ENCODE peak calls at places on chromosomes 4 and X, in eight cellular contexts. One of them, this sample, is unnamed.

GRCh38 chr4:41287005-41287404 is 30.3 kb downstream of the UCHL1 start:
- DNase-seq in GM13977: no peak
- DNase-seq in thyroid gland: no peak
- DNase-seq in cardiac muscle cell: no peak
- DNase-seq in IMR-90: peak; percentile 48
- DNase-seq in A549: no peak
- DNase-seq in tibial artery: no peak
- DNase-seq in GM10248: no peak
- DNase-seq in this sample: no peak

GRCh38 chrX:153727108-153727931 is 2.7 kb downstream of the ABCD1 start:
- DNase-seq in IMR-90: no peak
- DNase-seq in tibial artery: peak; percentile 90
- DNase-seq in A549: no peak
- DNase-seq in GM13977: peak; percentile 27
- DNase-seq in cardiac muscle cell: peak; percentile 33
- DNase-seq in thyroid gland: peak; percentile 79
- DNase-seq in GM10248: no peak
- DNase-seq in this sample: no peak

GRCh38 chrX:107154787-107155620 is 36.4 kb upstream of the RBM41 start:
- DNase-seq in A549: peak; percentile 21
- DNase-seq in thyroid gland: no peak
- DNase-seq in cardiac muscle cell: no peak
- DNase-seq in GM10248: peak; percentile 3
- DNase-seq in GM13977: no peak
- DNase-seq in tibial artery: no peak
- DNase-seq in IMR-90: peak; percentile 9
- DNase-seq in this sample: no peak

GRCh38 chr4:87679449-87680169 is 29.5 kb downstream of the DMP1 start:
- DNase-seq in tibial artery: no peak
- DNase-seq in GM10248: peak; percentile 22
- DNase-seq in thyroid gland: peak; percentile 26
- DNase-seq in GM13977: peak; percentile 27
- DNase-seq in cardiac muscle cell: peak; percentile 84
- DNase-seq in IMR-90: peak; percentile 58
- DNase-seq in A549: peak; percentile 8
- DNase-seq in this sample: peak; percentile 37

GRCh38 chr4:6200011-6200921 is at the start of gene JAKMIP1:
- DNase-seq in thyroid gland: peak; percentile 85
- DNase-seq in GM13977: peak; percentile 98
- DNase-seq in IMR-90: peak; percentile 46
- DNase-seq in GM10248: peak; percentile 97
- DNase-seq in cardiac muscle cell: peak; percentile 71
- DNase-seq in tibial artery: peak; percentile 44
- DNase-seq in A549: peak; percentile 55
- DNase-seq in this sample: peak; percentile 93

GRCh38 chr4:178612725-178613124 is 1170.5 kb upstream of the AGA start:
- DNase-seq in IMR-90: no peak
- DNase-seq in GM10248: no peak
- DNase-seq in GM13977: no peak
- DNase-seq in cardiac muscle cell: no peak
- DNase-seq in thyroid gland: no peak
- DNase-seq in A549: no peak
- DNase-seq in tibial artery: no peak
- DNase-seq in this sample: no peak

GRCh38 chr4:150960079-150960478 is 55.0 kb downstream of the LRBA start:
- DNase-seq in cardiac muscle cell: peak; percentile 49
- DNase-seq in IMR-90: peak; percentile 37
- DNase-seq in GM13977: no peak
- DNase-seq in tibial artery: no peak
- DNase-seq in GM10248: no peak
- DNase-seq in A549: peak; percentile 10
- DNase-seq in thyroid gland: no peak
- DNase-seq in this sample: no peak

GRCh38 chr4:150725957-150726523 is 144.1 kb downstream of the MAB21L2 start:
- DNase-seq in IMR-90: no peak
- DNase-seq in tibial artery: no peak
- DNase-seq in GM13977: no peak
- DNase-seq in thyroid gland: no peak
- DNase-seq in A549: no peak
- DNase-seq in cardiac muscle cell: no peak
- DNase-seq in GM10248: no peak
- DNase-seq in this sample: no peak

GRCh38 chr4:38803833-38804653 is 548 bp downstream of the TLR1 start:
- DNase-seq in tibial artery: no peak
- DNase-seq in cardiac muscle cell: peak; percentile 31
- DNase-seq in thyroid gland: no peak
- DNase-seq in A549: no peak
- DNase-seq in GM10248: peak; percentile 57
- DNase-seq in GM13977: peak; percentile 52
- DNase-seq in IMR-90: no peak
- DNase-seq in this sample: no peak

GRCh38 chr4:90002406-90003040 is 107.9 kb downstream of the MMRN1 start:
- DNase-seq in thyroid gland: no peak
- DNase-seq in IMR-90: no peak
- DNase-seq in tibial artery: no peak
- DNase-seq in GM10248: no peak
- DNase-seq in GM13977: no peak
- DNase-seq in A549: no peak
- DNase-seq in cardiac muscle cell: no peak
- DNase-seq in this sample: no peak

GRCh38 chrX:136779346-136779781 is 1.4 kb downstream of the ARHGEF6 start:
- DNase-seq in tibial artery: no peak
- DNase-seq in GM13977: no peak
- DNase-seq in GM10248: no peak
- DNase-seq in IMR-90: no peak
- DNase-seq in A549: no peak
- DNase-seq in thyroid gland: no peak
- DNase-seq in cardiac muscle cell: no peak
- DNase-seq in this sample: no peak

GRCh38 chr4:59597536-59598232 is 1602.4 kb upstream of the ADGRL3 start:
- DNase-seq in cardiac muscle cell: no peak
- DNase-seq in A549: no peak
- DNase-seq in IMR-90: no peak
- DNase-seq in GM13977: no peak
- DNase-seq in thyroid gland: no peak
- DNase-seq in tibial artery: no peak
- DNase-seq in GM10248: no peak
- DNase-seq in this sample: no peak

GRCh38 chrX:129737921-129738320 is 858 bp upstream of the XPNPEP2 start:
- DNase-seq in thyroid gland: no peak
- DNase-seq in A549: no peak
- DNase-seq in GM10248: no peak
- DNase-seq in tibial artery: no peak
- DNase-seq in IMR-90: peak; percentile 65
- DNase-seq in GM13977: no peak
- DNase-seq in cardiac muscle cell: peak; percentile 44
- DNase-seq in this sample: no peak

GRCh38 chrX:132776486-132777210 is 181.8 kb downstream of the HS6ST2 start:
- DNase-seq in GM10248: no peak
- DNase-seq in IMR-90: no peak
- DNase-seq in A549: no peak
- DNase-seq in thyroid gland: no peak
- DNase-seq in GM13977: no peak
- DNase-seq in cardiac muscle cell: no peak
- DNase-seq in tibial artery: no peak
- DNase-seq in this sample: no peak

GRCh38 chr4:151690164-151690856 is 70.5 kb downstream of the GATB start:
- DNase-seq in cardiac muscle cell: peak; percentile 80
- DNase-seq in IMR-90: peak; percentile 74
- DNase-seq in GM13977: no peak
- DNase-seq in thyroid gland: peak; percentile 38
- DNase-seq in GM10248: no peak
- DNase-seq in A549: no peak
- DNase-seq in tibial artery: no peak
- DNase-seq in this sample: no peak

GRCh38 chrX:1178580-1179057 is 33.8 kb downstream of the CRLF2 start:
- DNase-seq in IMR-90: no peak
- DNase-seq in cardiac muscle cell: no peak
- DNase-seq in GM13977: no peak
- DNase-seq in GM10248: no peak
- DNase-seq in tibial artery: no peak
- DNase-seq in A549: no peak
- DNase-seq in thyroid gland: no peak
- DNase-seq in this sample: no peak

GRCh38 chr4:158016511-158016910 is 156.3 kb downstream of the GASK1B start:
- DNase-seq in cardiac muscle cell: peak; percentile 79
- DNase-seq in GM13977: no peak
- DNase-seq in GM10248: no peak
- DNase-seq in thyroid gland: no peak
- DNase-seq in IMR-90: peak; percentile 56
- DNase-seq in tibial artery: no peak
- DNase-seq in A549: no peak
- DNase-seq in this sample: no peak

GRCh38 chr4:20284990-20285389 is 33.3 kb downstream of the SLIT2 start:
- DNase-seq in tibial artery: no peak
- DNase-seq in cardiac muscle cell: peak; percentile 28
- DNase-seq in GM13977: no peak
- DNase-seq in GM10248: no peak
- DNase-seq in IMR-90: peak; percentile 77
- DNase-seq in A549: no peak
- DNase-seq in thyroid gland: no peak
- DNase-seq in this sample: no peak

GRCh38 chrX:69137911-69138310 is 27.3 kb downstream of the PJA1 start:
- DNase-seq in GM13977: no peak
- DNase-seq in IMR-90: no peak
- DNase-seq in thyroid gland: peak; percentile 27
- DNase-seq in GM10248: no peak
- DNase-seq in tibial artery: no peak
- DNase-seq in cardiac muscle cell: peak; percentile 45
- DNase-seq in A549: no peak
- DNase-seq in this sample: no peak

GRCh38 chr4:112589207-112589606 is 47.5 kb downstream of the ZGRF1 start:
- DNase-seq in GM10248: no peak
- DNase-seq in A549: no peak
- DNase-seq in thyroid gland: no peak
- DNase-seq in cardiac muscle cell: peak; percentile 21
- DNase-seq in IMR-90: peak; percentile 23
- DNase-seq in GM13977: no peak
- DNase-seq in tibial artery: no peak
- DNase-seq in this sample: no peak

GRCh38 chrX:115142057-115142456 is 47.2 kb upstream of the RBMXL3 start:
- DNase-seq in IMR-90: no peak
- DNase-seq in tibial artery: no peak
- DNase-seq in GM13977: no peak
- DNase-seq in cardiac muscle cell: no peak
- DNase-seq in A549: no peak
- DNase-seq in GM10248: no peak
- DNase-seq in thyroid gland: no peak
- DNase-seq in this sample: no peak

DNA sequence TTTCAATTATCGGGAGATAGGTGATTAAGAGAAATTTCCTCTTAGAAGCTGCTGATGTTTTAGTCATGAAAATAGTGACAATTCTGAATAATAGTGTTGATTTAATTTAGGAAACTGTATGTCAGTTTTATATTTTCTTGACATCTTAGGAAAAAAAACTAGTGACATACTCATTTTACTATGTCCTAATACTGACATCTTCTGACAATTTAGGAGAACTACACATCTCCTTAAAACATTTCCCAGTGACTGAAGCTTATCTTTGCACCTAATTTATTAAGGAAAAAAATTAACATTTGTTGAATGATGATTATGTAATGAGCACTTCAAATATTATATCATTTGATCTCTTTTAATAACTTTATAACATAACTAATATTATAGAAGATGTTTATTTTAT is 42.0 kb upstream of the RBMXL3 start:
- DNase-seq in GM13977: peak; percentile 7
- DNase-seq in IMR-90: peak; percentile 40
- DNase-seq in A549: peak; percentile 6
- DNase-seq in tibial artery: no peak
- DNase-seq in cardiac muscle cell: peak; percentile 28
- DNase-seq in GM10248: peak; percentile 3
- DNase-seq in thyroid gland: no peak
- DNase-seq in this sample: no peak
- TF ChIP-seq CTCF in GM13977: peak; percentile 34
- TF ChIP-seq CTCF in IMR-90: peak; percentile 62
- TF ChIP-seq CTCF in A549: peak; percentile 47
- TF ChIP-seq CTCF in tibial artery: no peak
- TF ChIP-seq CTCF in cardiac muscle cell: peak; percentile 35
- TF ChIP-seq CTCF in GM10248: peak; percentile 15
- TF ChIP-seq CTCF in thyroid gland: no peak
- TF ChIP-seq CTCF in this sample: peak; percentile 63

GRCh38 chr4:26857278-26858034 is 3.2 kb upstream of the STIM2 start:
- DNase-seq in tibial artery: peak; percentile 94
- DNase-seq in cardiac muscle cell: peak; percentile 93
- DNase-seq in GM13977: peak; percentile 91
- DNase-seq in IMR-90: peak; percentile 84
- DNase-seq in A549: peak; percentile 47
- DNase-seq in GM10248: peak; percentile 92
- DNase-seq in thyroid gland: peak; percentile 92
- DNase-seq in this sample: peak; percentile 89
- TF ChIP-seq CTCF in tibial artery: peak; percentile 18
- TF ChIP-seq CTCF in cardiac muscle cell: no peak
- TF ChIP-seq CTCF in GM13977: no peak
- TF ChIP-seq CTCF in IMR-90: no peak
- TF ChIP-seq CTCF in A549: no peak
- TF ChIP-seq CTCF in GM10248: peak; percentile 3
- TF ChIP-seq CTCF in thyroid gland: no peak
- TF ChIP-seq CTCF in this sample: no peak

GRCh38 chrX:135295238-135295943 is 13.9 kb upstream of the ETDC start:
- DNase-seq in thyroid gland: peak; percentile 34
- DNase-seq in GM13977: peak; percentile 46
- DNase-seq in GM10248: peak; percentile 62
- DNase-seq in tibial artery: peak; percentile 63
- DNase-seq in A549: no peak
- DNase-seq in IMR-90: peak; percentile 39
- DNase-seq in cardiac muscle cell: peak; percentile 55
- DNase-seq in this sample: peak; percentile 26
- TF ChIP-seq CTCF in thyroid gland: no peak
- TF ChIP-seq CTCF in GM13977: peak; percentile 24
- TF ChIP-seq CTCF in GM10248: peak; percentile 20
- TF ChIP-seq CTCF in tibial artery: no peak
- TF ChIP-seq CTCF in A549: no peak
- TF ChIP-seq CTCF in IMR-90: peak; percentile 9
- TF ChIP-seq CTCF in cardiac muscle cell: peak; percentile 43
- TF ChIP-seq CTCF in this sample: peak; percentile 35

GRCh38 chrX:44036336-44036735 is 63.1 kb upstream of the NDP start:
- DNase-seq in thyroid gland: no peak
- DNase-seq in GM13977: no peak
- DNase-seq in tibial artery: no peak
- DNase-seq in cardiac muscle cell: peak; percentile 79
- DNase-seq in IMR-90: peak; percentile 55
- DNase-seq in GM10248: no peak
- DNase-seq in A549: no peak
- DNase-seq in this sample: no peak

GRCh38 chrX:44035576-44035975 is 62.4 kb upstream of the NDP start:
- DNase-seq in cardiac muscle cell: peak; percentile 20
- DNase-seq in IMR-90: no peak
- DNase-seq in thyroid gland: no peak
- DNase-seq in GM13977: no peak
- DNase-seq in tibial artery: no peak
- DNase-seq in GM10248: no peak
- DNase-seq in A549: no peak
- DNase-seq in this sample: no peak

DNA sequence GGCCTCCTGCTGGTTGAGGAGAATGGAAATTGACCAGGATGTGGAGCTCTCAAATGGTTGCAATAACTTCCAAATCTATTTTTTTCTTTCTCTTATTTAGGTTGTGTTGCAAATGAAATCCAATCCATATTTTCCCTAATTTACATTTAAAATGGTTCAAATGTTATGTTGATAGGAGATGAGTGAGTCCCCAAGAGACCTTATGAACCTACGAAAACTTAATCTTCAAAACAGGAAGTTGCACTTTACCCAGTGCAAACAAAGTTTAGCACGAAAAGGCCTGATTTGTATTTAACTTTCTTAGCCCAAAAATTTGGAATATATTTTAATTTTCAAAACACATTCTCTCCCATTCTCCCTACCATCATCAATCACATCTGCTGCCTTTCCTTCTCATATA is 59.3 kb upstream of the NDP start:
- DNase-seq in A549: no peak
- DNase-seq in GM13977: no peak
- DNase-seq in thyroid gland: no peak
- DNase-seq in GM10248: no peak
- DNase-seq in IMR-90: no peak
- DNase-seq in tibial artery: no peak
- DNase-seq in cardiac muscle cell: no peak
- DNase-seq in this sample: no peak
- TF ChIP-seq CTCF in A549: no peak
- TF ChIP-seq CTCF in GM13977: no peak
- TF ChIP-seq CTCF in thyroid gland: no peak
- TF ChIP-seq CTCF in GM10248: no peak
- TF ChIP-seq CTCF in IMR-90: no peak
- TF ChIP-seq CTCF in tibial artery: no peak
- TF ChIP-seq CTCF in cardiac muscle cell: no peak
- TF ChIP-seq CTCF in this sample: no peak